ENCODE peak calls at places on chromosomes 4 and X, in five cellular contexts. U, T, E, I and K are unnamed samples.

GRCh38 chr4:8694226-8694625 is 101.7 kb downstream of the CPZ start:
- DNase-seq in U (peak; percentile 7), T (no peak), E (no peak), I (no peak), K (no peak)

GRCh38 chr4:8198906-8199593 is at the start of gene SH3TC1:
- DNase-seq in U (peak; percentile 95), T (no peak), E (peak; percentile 93), I (peak; percentile 89), K (peak; percentile 93)

GRCh38 chr4:46953564-46953963 is 39.8 kb downstream of the GABRA4 start:
- DNase-seq in U (no peak), T (no peak), E (no peak), I (no peak), K (no peak)

GRCh38 chrX:17654116-17654515 is 83.2 kb upstream of the SCML1 start:
- DNase-seq in U (no peak), T (no peak), E (no peak), I (no peak), K (no peak)

GRCh38 chr4:38867478-38868054 is at the start of gene FAM114A1:
- DNase-seq in U (peak; percentile 87), T (no peak), E (peak; percentile 92), I (peak; percentile 84), K (peak; percentile 93)

GRCh38 chrX:51837926-51838325 is 55.5 kb upstream of the MAGED1 start:
- DNase-seq in U (peak; percentile 41), T (peak; percentile 43), E (peak; percentile 68), I (peak; percentile 59), K (no peak)

GRCh38 chr4:137310593-137311490 is 221.5 kb downstream of the PCDH18 start:
- DNase-seq in U (no peak), T (peak; percentile 81), E (no peak), I (peak; percentile 84), K (no peak)

GRCh38 chr4:40552536-40552935 is 77.1 kb downstream of the RBM47 start:
- DNase-seq in U (no peak), T (no peak), E (no peak), I (no peak), K (no peak)

GRCh38 chr4:138673053-138673452 is 342.5 kb upstream of the NOCT start:
- DNase-seq in U (no peak), T (no peak), E (no peak), I (no peak), K (no peak)

GRCh38 chrX:48474127-48474526 is 1.9 kb upstream of the FTSJ1 start:
- DNase-seq in U (no peak), T (no peak), E (no peak), I (peak; percentile 39), K (no peak)

GRCh38 chr4:11954093-11954492 is 525.4 kb upstream of the HS3ST1 start:
- DNase-seq in U (no peak), T (no peak), E (no peak), I (peak; percentile 85), K (no peak)

GRCh38 chr4:139866270-139866962 is 200.8 kb downstream of the MGST2 start:
- DNase-seq in U (no peak), T (no peak), E (no peak), I (no peak), K (no peak)

GRCh38 chr4:54233697-54234496 is 4.8 kb downstream of the PDGFRA start:
- DNase-seq in U (peak; percentile 81), T (peak; percentile 68), E (peak; percentile 82), I (peak; percentile 91), K (peak; percentile 81)

GRCh38 chr4:24089831-24090531 is 200.1 kb upstream of the PPARGC1A start:
- DNase-seq in U (no peak), T (no peak), E (no peak), I (peak; percentile 18), K (no peak)

GRCh38 chr4:6910340-6910959 is 824 bp downstream of the TBC1D14 start:
- DNase-seq in U (no peak), T (no peak), E (no peak), I (no peak), K (no peak)

GRCh38 chrX:48584698-48585097 is 10.4 kb downstream of the RBM3 start:
- DNase-seq in U (no peak), T (no peak), E (no peak), I (no peak), K (no peak)

GRCh38 chr4:88526221-88526815 is 2.7 kb upstream of the PYURF start:
- DNase-seq in U (no peak), T (no peak), E (no peak), I (peak; percentile 17), K (peak; percentile 31)

GRCh38 chrX:108261541-108262218 is 170.1 kb downstream of the ATG4A start:
- DNase-seq in U (no peak), T (peak; percentile 65), E (no peak), I (peak; percentile 88), K (no peak)

GRCh38 chr4:169940460-169940859 is 85.7 kb downstream of the MFAP3L start:
- DNase-seq in U (no peak), T (no peak), E (no peak), I (no peak), K (no peak)

GRCh38 chr4:86942185-86942666 is 7.4 kb downstream of the AFF1 start:
- DNase-seq in U (no peak), T (no peak), E (no peak), I (peak; percentile 62), K (no peak)

GRCh38 chr4:149279790-149280189 is 535.9 kb downstream of the IQCM start:
- DNase-seq in U (no peak), T (no peak), E (no peak), I (no peak), K (no peak)

GRCh38 chr4:66562276-66562806 is 892.1 kb upstream of the EPHA5 start:
- DNase-seq in U (no peak), T (no peak), E (no peak), I (peak; percentile 33), K (no peak)

GRCh38 chrX:105634180-105634579 is 188.2 kb upstream of the NRK start:
- DNase-seq in U (no peak), T (no peak), E (no peak), I (no peak), K (no peak)

GRCh38 chrX:30144221-30144620 is 71.1 kb upstream of the MAGEB2 start:
- DNase-seq in U (no peak), T (no peak), E (no peak), I (no peak), K (no peak)

GRCh38 chr4:108979754-108980153 is 216.9 kb upstream of the ETNPPL start:
- DNase-seq in U (no peak), T (no peak), E (no peak), I (peak; percentile 24), K (no peak)

GRCh38 chr4:80014531-80014930 is 58.5 kb downstream of the ANTXR2 start:
- DNase-seq in U (no peak), T (no peak), E (no peak), I (no peak), K (no peak)

GRCh38 chr4:18847276-18847890 is 825.8 kb upstream of the LCORL start:
- DNase-seq in U (no peak), T (no peak), E (no peak), I (no peak), K (no peak)

GRCh38 chr4:4666693-4667642 is 125.1 kb upstream of the STX18 start:
- DNase-seq in U (no peak), T (no peak), E (no peak), I (peak; percentile 37), K (no peak)
- TF ChIP-seq CTCF in U (no peak), T (no peak), E (no peak), I (no peak), K (no peak)

GRCh38 chr4:105623099-105623498 is 70.7 kb downstream of the ARHGEF38 start:
- DNase-seq in U (no peak), T (no peak), E (no peak), I (no peak), K (no peak)
- TF ChIP-seq CTCF in U (no peak), T (no peak), E (no peak), I (no peak), K (no peak)

GRCh38 chr4:152992027-152992426 is 55.9 kb downstream of the FHDC1 start:
- DNase-seq in U (peak; percentile 66), T (no peak), E (no peak), I (no peak), K (no peak)
- TF ChIP-seq CTCF in U (no peak), T (no peak), E (no peak), I (no peak), K (no peak)

DNA sequence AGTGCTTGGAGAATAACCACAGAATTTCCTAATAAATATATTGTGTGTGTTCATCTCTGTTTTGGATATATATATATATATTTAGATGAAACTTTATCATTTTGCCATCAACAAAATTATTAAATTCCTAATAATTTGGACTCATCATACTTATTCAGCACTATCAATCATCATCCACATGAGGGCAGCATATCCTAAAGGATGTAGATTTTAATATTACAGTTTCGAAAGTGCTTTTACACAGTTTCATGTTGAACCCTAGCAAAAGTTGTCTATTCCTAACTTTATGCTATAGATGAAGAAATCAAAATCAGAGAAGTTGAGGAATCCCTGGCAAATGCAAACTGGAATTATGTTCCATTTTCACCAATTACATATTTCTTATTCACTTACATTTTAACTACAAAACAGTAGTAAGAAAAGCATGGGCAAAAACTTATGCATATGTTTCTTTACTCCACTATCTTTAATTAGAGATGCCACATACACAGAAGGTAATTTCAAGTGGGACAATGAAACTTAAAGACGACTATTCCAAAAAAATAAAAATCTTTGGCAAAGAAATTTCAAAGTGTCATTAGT is 36.6 kb upstream of the UGT2A1 start:
- DNase-seq in U (no peak), T (peak; percentile 17), E (no peak), I (peak; percentile 79), K (peak; percentile 9)
- TF ChIP-seq CTCF in U (no peak), T (peak; percentile 19), E (peak; percentile 61), I (peak; percentile 54), K (peak; percentile 55)

DNA sequence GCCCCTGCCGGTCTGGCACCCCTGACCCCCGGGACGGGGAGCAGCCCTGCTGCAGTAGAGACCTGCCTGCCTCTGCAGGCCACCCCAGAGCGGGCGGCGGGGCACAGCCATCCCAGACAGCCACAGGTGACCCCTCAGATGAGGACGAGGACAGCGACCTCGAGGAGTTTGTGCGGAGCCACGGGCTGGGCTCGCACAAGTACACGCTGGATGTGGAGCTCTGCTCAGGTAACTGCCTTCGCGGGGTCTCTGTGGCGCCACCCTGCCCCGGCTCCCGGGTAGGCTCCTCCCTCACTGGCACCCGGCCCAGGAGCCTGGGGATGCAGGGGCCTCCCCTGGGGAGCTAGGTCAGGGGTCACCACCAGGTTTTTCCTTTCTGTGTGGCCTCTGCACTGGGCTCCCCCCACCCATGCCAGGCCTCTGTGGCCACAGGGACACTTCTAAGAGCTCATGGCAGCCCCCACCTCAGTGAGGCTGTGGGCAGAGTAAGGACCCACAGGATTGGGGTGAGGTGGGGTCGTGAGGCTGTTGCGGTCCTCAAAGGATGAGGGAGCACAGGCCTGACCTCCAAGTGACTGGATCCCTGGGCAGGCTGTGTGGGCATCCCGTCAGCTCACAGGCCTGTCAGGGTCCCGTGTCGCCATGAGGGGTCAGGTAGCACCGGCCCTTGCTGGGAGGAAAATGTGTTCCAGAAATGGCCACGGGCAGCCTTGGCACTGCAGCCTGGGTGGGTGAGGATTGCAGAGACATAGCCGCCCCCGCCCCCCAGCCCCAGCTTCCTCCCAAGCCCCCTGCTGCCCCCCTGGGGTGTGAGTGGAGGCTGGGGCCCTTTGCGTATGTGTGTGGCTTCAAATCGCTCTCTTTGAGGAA is 6.4 kb downstream of the UVSSA start:
- DNase-seq in U (no peak), T (no peak), E (peak; percentile 61), I (no peak), K (no peak)
- TF ChIP-seq CTCF in U (no peak), T (no peak), E (no peak), I (no peak), K (no peak)

GRCh38 chr4:62814510-62815047 is 1594.7 kb downstream of the TECRL start:
- DNase-seq in U (no peak), T (no peak), E (no peak), I (no peak), K (no peak)
- TF ChIP-seq CTCF in U (no peak), T (no peak), E (no peak), I (no peak), K (no peak)